ENCODE peak calls at places on chromosomes 5 and 9, in eight cellular contexts. One of them, this sample, is unnamed.

GRCh38 chr5:72464071-72464470 is 43.1 kb downstream of the ZNF366 start:
- DNase-seq in GM20000: no peak
- DNase-seq in CD8-positive, alpha-beta memory T cell: no peak
- DNase-seq in Peyer's patch: no peak
- DNase-seq in posterior vena cava: no peak
- DNase-seq in GM12878: no peak
- DNase-seq in C1 segment of cervical spinal cord: no peak
- DNase-seq in GM03348: no peak
- DNase-seq in this sample: no peak

GRCh38 chr5:53037141-53037859 is 48.1 kb downstream of the ITGA2 start:
- DNase-seq in GM20000: no peak
- DNase-seq in CD8-positive, alpha-beta memory T cell: no peak
- DNase-seq in Peyer's patch: no peak
- DNase-seq in posterior vena cava: no peak
- DNase-seq in GM12878: no peak
- DNase-seq in C1 segment of cervical spinal cord: no peak
- DNase-seq in GM03348: peak
- DNase-seq in this sample: no peak

GRCh38 chr9:136059851-136060670 is 35.0 kb downstream of the NACC2 start:
- DNase-seq in GM20000: no peak
- DNase-seq in CD8-positive, alpha-beta memory T cell: no peak
- DNase-seq in Peyer's patch: no peak
- DNase-seq in posterior vena cava: peak
- DNase-seq in GM12878: no peak
- DNase-seq in C1 segment of cervical spinal cord: no peak
- DNase-seq in GM03348: no peak
- DNase-seq in this sample: peak

GRCh38 chr5:164358531-164359259 is 853.3 kb downstream of the MAT2B start:
- DNase-seq in GM20000: no peak
- DNase-seq in CD8-positive, alpha-beta memory T cell: no peak
- DNase-seq in Peyer's patch: no peak
- DNase-seq in posterior vena cava: no peak
- DNase-seq in GM12878: no peak
- DNase-seq in C1 segment of cervical spinal cord: no peak
- DNase-seq in GM03348: no peak
- DNase-seq in this sample: no peak

GRCh38 chr5:35963381-35963843 is 25.0 kb upstream of the CAPSL start:
- DNase-seq in GM20000: no peak
- DNase-seq in CD8-positive, alpha-beta memory T cell: no peak
- DNase-seq in Peyer's patch: no peak
- DNase-seq in posterior vena cava: no peak
- DNase-seq in GM12878: no peak
- DNase-seq in C1 segment of cervical spinal cord: no peak
- DNase-seq in GM03348: no peak
- DNase-seq in this sample: no peak

GRCh38 chr5:127849436-127849835 is 146.2 kb downstream of the CCDC192 start:
- DNase-seq in GM20000: no peak
- DNase-seq in CD8-positive, alpha-beta memory T cell: no peak
- DNase-seq in Peyer's patch: no peak
- DNase-seq in posterior vena cava: no peak
- DNase-seq in GM12878: no peak
- DNase-seq in C1 segment of cervical spinal cord: no peak
- DNase-seq in GM03348: no peak
- DNase-seq in this sample: no peak

GRCh38 chr9:128254855-128255759 is 20.7 kb downstream of the GOLGA2 start:
- DNase-seq in GM20000: peak
- DNase-seq in CD8-positive, alpha-beta memory T cell: peak
- DNase-seq in Peyer's patch: peak
- DNase-seq in posterior vena cava: no peak
- DNase-seq in GM12878: no peak
- DNase-seq in C1 segment of cervical spinal cord: peak
- DNase-seq in GM03348: peak
- DNase-seq in this sample: no peak

GRCh38 chr5:17400724-17401508 is 97.1 kb upstream of the TAF11L2 start:
- DNase-seq in GM20000: no peak
- DNase-seq in CD8-positive, alpha-beta memory T cell: no peak
- DNase-seq in Peyer's patch: no peak
- DNase-seq in posterior vena cava: no peak
- DNase-seq in GM12878: no peak
- DNase-seq in C1 segment of cervical spinal cord: no peak
- DNase-seq in GM03348: no peak
- DNase-seq in this sample: no peak

GRCh38 chr9:78295731-78296130 is 1.2 kb upstream of the PSAT1 start:
- DNase-seq in GM20000: no peak
- DNase-seq in CD8-positive, alpha-beta memory T cell: no peak
- DNase-seq in Peyer's patch: no peak
- DNase-seq in posterior vena cava: no peak
- DNase-seq in GM12878: no peak
- DNase-seq in C1 segment of cervical spinal cord: no peak
- DNase-seq in GM03348: no peak
- DNase-seq in this sample: no peak

GRCh38 chr9:138048184-138048583 is 170.6 kb downstream of the CACNA1B start:
- DNase-seq in GM20000: no peak
- DNase-seq in CD8-positive, alpha-beta memory T cell: no peak
- DNase-seq in Peyer's patch: peak
- DNase-seq in posterior vena cava: peak
- DNase-seq in GM12878: no peak
- DNase-seq in C1 segment of cervical spinal cord: no peak
- DNase-seq in GM03348: no peak
- DNase-seq in this sample: no peak

GRCh38 chr5:107555425-107556090 is 115.2 kb downstream of the EFNA5 start:
- DNase-seq in GM20000: no peak
- DNase-seq in CD8-positive, alpha-beta memory T cell: no peak
- DNase-seq in Peyer's patch: no peak
- DNase-seq in posterior vena cava: no peak
- DNase-seq in GM12878: no peak
- DNase-seq in C1 segment of cervical spinal cord: no peak
- DNase-seq in GM03348: peak
- DNase-seq in this sample: no peak

GRCh38 chr9:97970106-97970505 is 13.0 kb upstream of the ANP32B start:
- DNase-seq in GM20000: no peak
- DNase-seq in CD8-positive, alpha-beta memory T cell: peak
- DNase-seq in Peyer's patch: no peak
- DNase-seq in posterior vena cava: no peak
- DNase-seq in GM12878: no peak
- DNase-seq in C1 segment of cervical spinal cord: no peak
- DNase-seq in GM03348: no peak
- DNase-seq in this sample: no peak

GRCh38 chr5:38009754-38010386 is 170.0 kb upstream of the GDNF start:
- DNase-seq in GM20000: no peak
- DNase-seq in CD8-positive, alpha-beta memory T cell: no peak
- DNase-seq in Peyer's patch: no peak
- DNase-seq in posterior vena cava: no peak
- DNase-seq in GM12878: no peak
- DNase-seq in C1 segment of cervical spinal cord: no peak
- DNase-seq in GM03348: no peak
- DNase-seq in this sample: no peak

GRCh38 chr9:131747352-131747751 is 7.5 kb upstream of the RAPGEF1 start:
- DNase-seq in GM20000: no peak
- DNase-seq in CD8-positive, alpha-beta memory T cell: no peak
- DNase-seq in Peyer's patch: no peak
- DNase-seq in posterior vena cava: no peak
- DNase-seq in GM12878: no peak
- DNase-seq in C1 segment of cervical spinal cord: no peak
- DNase-seq in GM03348: peak
- DNase-seq in this sample: no peak

GRCh38 chr9:134656334-134657034 is 14.9 kb downstream of the COL5A1 start:
- DNase-seq in GM20000: no peak
- DNase-seq in CD8-positive, alpha-beta memory T cell: no peak
- DNase-seq in Peyer's patch: no peak
- DNase-seq in posterior vena cava: peak
- DNase-seq in GM12878: no peak
- DNase-seq in C1 segment of cervical spinal cord: no peak
- DNase-seq in GM03348: no peak
- DNase-seq in this sample: no peak

GRCh38 chr5:1278656-1279442 is 16.0 kb downstream of the TERT start:
- DNase-seq in GM20000: no peak
- DNase-seq in CD8-positive, alpha-beta memory T cell: no peak
- DNase-seq in Peyer's patch: no peak
- DNase-seq in posterior vena cava: peak
- DNase-seq in GM12878: no peak
- DNase-seq in C1 segment of cervical spinal cord: no peak
- DNase-seq in GM03348: no peak
- DNase-seq in this sample: no peak

GRCh38 chr9:124480621-124480981 is 26.6 kb downstream of the NR5A1 start:
- DNase-seq in GM20000: peak
- DNase-seq in CD8-positive, alpha-beta memory T cell: no peak
- DNase-seq in Peyer's patch: no peak
- DNase-seq in posterior vena cava: no peak
- DNase-seq in GM12878: no peak
- DNase-seq in C1 segment of cervical spinal cord: no peak
- DNase-seq in GM03348: peak
- DNase-seq in this sample: no peak

GRCh38 chr9:16119861-16120641 is 567.2 kb downstream of the CCDC171 start:
- DNase-seq in GM20000: no peak
- DNase-seq in CD8-positive, alpha-beta memory T cell: no peak
- DNase-seq in Peyer's patch: no peak
- DNase-seq in posterior vena cava: no peak
- DNase-seq in GM12878: no peak
- DNase-seq in C1 segment of cervical spinal cord: no peak
- DNase-seq in GM03348: peak
- DNase-seq in this sample: no peak

GRCh38 chr9:131656356-131657030 is 83.4 kb downstream of the RAPGEF1 start:
- DNase-seq in GM20000: peak
- DNase-seq in CD8-positive, alpha-beta memory T cell: peak
- DNase-seq in Peyer's patch: peak
- DNase-seq in posterior vena cava: peak
- DNase-seq in GM12878: peak
- DNase-seq in C1 segment of cervical spinal cord: peak
- DNase-seq in GM03348: no peak
- DNase-seq in this sample: no peak

GRCh38 chr9:116027951-116028350 is 125.6 kb upstream of the PAPPA start:
- DNase-seq in GM20000: no peak
- DNase-seq in CD8-positive, alpha-beta memory T cell: no peak
- DNase-seq in Peyer's patch: no peak
- DNase-seq in posterior vena cava: no peak
- DNase-seq in GM12878: no peak
- DNase-seq in C1 segment of cervical spinal cord: no peak
- DNase-seq in GM03348: no peak
- DNase-seq in this sample: no peak

GRCh38 chr5:66757219-66757833 is 161.1 kb downstream of the MAST4 start:
- DNase-seq in GM20000: peak
- DNase-seq in CD8-positive, alpha-beta memory T cell: no peak
- DNase-seq in Peyer's patch: peak
- DNase-seq in posterior vena cava: no peak
- DNase-seq in GM12878: no peak
- DNase-seq in C1 segment of cervical spinal cord: no peak
- DNase-seq in GM03348: peak
- DNase-seq in this sample: peak

GRCh38 chr9:129868571-129869486 is 33.6 kb downstream of the USP20 start:
- DNase-seq in GM20000: no peak
- DNase-seq in CD8-positive, alpha-beta memory T cell: peak
- DNase-seq in Peyer's patch: peak
- DNase-seq in posterior vena cava: peak
- DNase-seq in GM12878: no peak
- DNase-seq in C1 segment of cervical spinal cord: no peak
- DNase-seq in GM03348: no peak
- DNase-seq in this sample: no peak

GRCh38 chr9:121285835-121286687 is 18.1 kb downstream of the GSN start:
- DNase-seq in GM20000: no peak
- DNase-seq in CD8-positive, alpha-beta memory T cell: no peak
- DNase-seq in Peyer's patch: no peak
- DNase-seq in posterior vena cava: peak
- DNase-seq in GM12878: no peak
- DNase-seq in C1 segment of cervical spinal cord: peak
- DNase-seq in GM03348: peak
- DNase-seq in this sample: no peak

GRCh38 chr5:135246605-135246922 is 152.5 kb downstream of the MACROH2A1 start:
- DNase-seq in GM20000: no peak
- DNase-seq in CD8-positive, alpha-beta memory T cell: no peak
- DNase-seq in Peyer's patch: no peak
- DNase-seq in posterior vena cava: no peak
- DNase-seq in GM12878: no peak
- DNase-seq in C1 segment of cervical spinal cord: no peak
- DNase-seq in GM03348: no peak
- DNase-seq in this sample: no peak

GRCh38 chr5:22835630-22836029 is 17.5 kb downstream of the CDH12 start:
- DNase-seq in GM20000: no peak
- DNase-seq in CD8-positive, alpha-beta memory T cell: no peak
- DNase-seq in Peyer's patch: no peak
- DNase-seq in posterior vena cava: no peak
- DNase-seq in GM12878: no peak
- DNase-seq in C1 segment of cervical spinal cord: no peak
- DNase-seq in GM03348: no peak
- DNase-seq in this sample: no peak

GRCh38 chr5:45454114-45454513 is 242.1 kb downstream of the HCN1 start:
- DNase-seq in GM20000: peak
- DNase-seq in CD8-positive, alpha-beta memory T cell: no peak
- DNase-seq in Peyer's patch: no peak
- DNase-seq in posterior vena cava: no peak
- DNase-seq in GM12878: no peak
- DNase-seq in C1 segment of cervical spinal cord: no peak
- DNase-seq in GM03348: peak
- DNase-seq in this sample: no peak

GRCh38 chr5:149271195-149271716 is 403 bp upstream of the AFAP1L1 start:
- DNase-seq in GM20000: no peak
- DNase-seq in CD8-positive, alpha-beta memory T cell: no peak
- DNase-seq in Peyer's patch: no peak
- DNase-seq in posterior vena cava: no peak
- DNase-seq in GM12878: no peak
- DNase-seq in C1 segment of cervical spinal cord: no peak
- DNase-seq in GM03348: peak
- DNase-seq in this sample: no peak

GRCh38 chr5:174251305-174251704 is 205.8 kb downstream of the NSG2 start:
- DNase-seq in GM20000: no peak
- DNase-seq in CD8-positive, alpha-beta memory T cell: no peak
- DNase-seq in Peyer's patch: no peak
- DNase-seq in posterior vena cava: no peak
- DNase-seq in GM12878: no peak
- DNase-seq in C1 segment of cervical spinal cord: no peak
- DNase-seq in GM03348: no peak
- DNase-seq in this sample: no peak

GRCh38 chr9:113436753-113437515 is 26.4 kb downstream of the C9orf43 start:
- DNase-seq in GM20000: no peak
- DNase-seq in CD8-positive, alpha-beta memory T cell: no peak
- DNase-seq in Peyer's patch: no peak
- DNase-seq in posterior vena cava: no peak
- DNase-seq in GM12878: no peak
- DNase-seq in C1 segment of cervical spinal cord: no peak
- DNase-seq in GM03348: peak
- DNase-seq in this sample: no peak

GRCh38 chr5:5335708-5336211 is 86.7 kb upstream of the ICE1 start:
- DNase-seq in GM20000: no peak
- DNase-seq in CD8-positive, alpha-beta memory T cell: no peak
- DNase-seq in Peyer's patch: no peak
- DNase-seq in posterior vena cava: no peak
- DNase-seq in GM12878: no peak
- DNase-seq in C1 segment of cervical spinal cord: no peak
- DNase-seq in GM03348: peak
- DNase-seq in this sample: no peak

GRCh38 chr5:171122372-171122771 is 186.7 kb upstream of the TLX3 start:
- DNase-seq in GM20000: no peak
- DNase-seq in CD8-positive, alpha-beta memory T cell: no peak
- DNase-seq in Peyer's patch: no peak
- DNase-seq in posterior vena cava: no peak
- DNase-seq in GM12878: no peak
- DNase-seq in C1 segment of cervical spinal cord: no peak
- DNase-seq in GM03348: no peak
- DNase-seq in this sample: no peak

GRCh38 chr5:113276001-113276400 is 158.8 kb downstream of the TSSK1B start:
- DNase-seq in GM20000: no peak
- DNase-seq in CD8-positive, alpha-beta memory T cell: no peak
- DNase-seq in Peyer's patch: no peak
- DNase-seq in posterior vena cava: no peak
- DNase-seq in GM12878: no peak
- DNase-seq in C1 segment of cervical spinal cord: no peak
- DNase-seq in GM03348: no peak
- DNase-seq in this sample: no peak

GRCh38 chr5:133123297-133123696 is 71.5 kb downstream of the HSPA4 start:
- DNase-seq in GM20000: no peak
- DNase-seq in CD8-positive, alpha-beta memory T cell: no peak
- DNase-seq in Peyer's patch: no peak
- DNase-seq in posterior vena cava: no peak
- DNase-seq in GM12878: no peak
- DNase-seq in C1 segment of cervical spinal cord: no peak
- DNase-seq in GM03348: no peak
- DNase-seq in this sample: no peak

GRCh38 chr5:135476615-135477493 is 24.7 kb upstream of the TIFAB start:
- DNase-seq in GM20000: no peak
- DNase-seq in CD8-positive, alpha-beta memory T cell: no peak
- DNase-seq in Peyer's patch: no peak
- DNase-seq in posterior vena cava: no peak
- DNase-seq in GM12878: no peak
- DNase-seq in C1 segment of cervical spinal cord: no peak
- DNase-seq in GM03348: no peak
- DNase-seq in this sample: no peak

This sample was measured in SK-N-MC.